ENCODE peak calls at places on chromosomes 6 and 20, in five cellular contexts. H is uterus; G is prostate gland; Y is CD8-positive, alpha-beta T cell; A is neural progenitor cell. C is an unnamed sample. For H3K36me3, the result is how much of the 10 kb centered on the place peaks cover.

GRCh38 chr6:139549561-139550070 is 175.2 kb upstream of the CITED2 start:
- DNase-seq in H (no peak), G (no peak), Y (no peak), A (no peak), C (no peak)

GRCh38 chr6:144379356-144379755 is 94.2 kb downstream of the UTRN start:
- DNase-seq in H (no peak), G (no peak), Y (no peak), A (no peak), C (no peak)

GRCh38 chr6:152323376-152323775 is 313.8 kb downstream of the SYNE1 start:
- DNase-seq in H (no peak), G (no peak), Y (no peak), A (no peak), C (no peak)

GRCh38 chr20:32731882-32732266 is 11.4 kb downstream of the COMMD7 start:
- DNase-seq in H (no peak), G (no peak), Y (no peak), A (no peak), C (no peak)

GRCh38 chr6:13624871-13625288 is 9.7 kb downstream of the NOL7 start:
- DNase-seq in H (no peak), G (no peak), Y (no peak), A (peak), C (peak)

GRCh38 chr6:5086294-5086890 is 1.3 kb downstream of the PPP1R3G start:
- DNase-seq in H (no peak), G (no peak), Y (no peak), A (peak), C (no peak)

GRCh38 chr6:34696189-34696738 is 303 bp downstream of the ILRUN start:
- DNase-seq in H (no peak), G (no peak), Y (no peak), A (no peak), C (no peak)

GRCh38 chr6:33430991-33431879 is 11.4 kb downstream of the SYNGAP1 start:
- DNase-seq in H (peak), G (peak), Y (peak), A (peak), C (peak)

GRCh38 chr6:127352519-127352918 is 9.1 kb upstream of the ECHDC1 start:
- DNase-seq in H (no peak), G (no peak), Y (no peak), A (no peak), C (no peak)

GRCh38 chr6:141103246-141103645 is 1029.5 kb upstream of the GJE1 start:
- DNase-seq in H (no peak), G (no peak), Y (no peak), A (no peak), C (no peak)

GRCh38 chr6:154537486-154537885 is 27.0 kb upstream of the CNKSR3 start:
- DNase-seq in H (peak), G (no peak), Y (no peak), A (peak), C (no peak)

GRCh38 chr20:40883097-40883496 is 145.5 kb upstream of the TOP1 start:
- DNase-seq in H (no peak), G (no peak), Y (no peak), A (no peak), C (no peak)

GRCh38 chr6:35042041-35042440 is 99.1 kb downstream of the TCP11 start:
- DNase-seq in H (no peak), G (no peak), Y (no peak), A (no peak), C (no peak)

GRCh38 chr6:36209606-36210005 is 13.1 kb downstream of the BRPF3 start:
- DNase-seq in H (no peak), G (no peak), Y (no peak), A (no peak), C (no peak)

GRCh38 chr6:137423444-137424168 is 70.6 kb downstream of the OLIG3 start:
- DNase-seq in H (no peak), G (no peak), Y (no peak), A (no peak), C (peak)

GRCh38 chr20:17568972-17569471 is 853 bp upstream of the DSTN start:
- DNase-seq in H (peak), G (peak), Y (no peak), A (peak), C (peak)

GRCh38 chr20:46773680-46774079 is 64.2 kb downstream of the SLC2A10 start:
- DNase-seq in H (no peak), G (no peak), Y (no peak), A (no peak), C (no peak)

GRCh38 chr6:29505808-29506207 is 18.1 kb upstream of the MAS1L start:
- DNase-seq in H (no peak), G (no peak), Y (no peak), A (no peak), C (no peak)

GRCh38 chr6:56495654-56496053 is 147.0 kb downstream of the DST start:
- DNase-seq in H (no peak), G (no peak), Y (no peak), A (no peak), C (no peak)

GRCh38 chr6:40789143-40789764 is 202.1 kb upstream of the LRFN2 start:
- DNase-seq in H (no peak), G (no peak), Y (peak), A (no peak), C (no peak)

GRCh38 chr6:147205690-147206600 is 1.7 kb downstream of the STXBP5 start:
- DNase-seq in H (no peak), G (no peak), Y (no peak), A (peak), C (no peak)

GRCh38 chr6:108952776-108953486 is 104.7 kb downstream of the ARMC2 start:
- DNase-seq in H (no peak), G (no peak), Y (no peak), A (no peak), C (no peak)

GRCh38 chr6:148389917-148390316 is 47.3 kb downstream of the SASH1 start:
- DNase-seq in H (no peak), G (no peak), Y (no peak), A (no peak), C (no peak)

GRCh38 chr20:38472513-38473352 is at the start of gene RALGAPB:
- DNase-seq in H (peak), G (peak), Y (peak), A (peak), C (peak)

GRCh38 chr6:118288355-118289124 is 259.6 kb upstream of the PLN start:
- DNase-seq in H (no peak), G (no peak), Y (no peak), A (no peak), C (no peak)

GRCh38 chr20:50308513-50309279 is 118.1 kb downstream of the CEBPB start:
- DNase-seq in H (peak), G (peak), Y (no peak), A (peak), C (no peak)

GRCh38 chr20:20820780-20821495 is 108.5 kb upstream of the RALGAPA2 start:
- DNase-seq in H (no peak), G (no peak), Y (no peak), A (peak), C (no peak)

GRCh38 chr6:85756982-85757381 is 114.3 kb upstream of the SYNCRIP start:
- DNase-seq in H (no peak), G (no peak), Y (no peak), A (peak), C (no peak)

GRCh38 chr6:130371921-130372320 is 6.1 kb downstream of the TMEM200A start:
- DNase-seq in H (no peak), G (no peak), Y (no peak), A (no peak), C (no peak)

GRCh38 chr6:49457771-49458170 is 5.3 kb downstream of the MMUT start:
- DNase-seq in H (no peak), G (no peak), Y (no peak), A (no peak), C (no peak)

GRCh38 chr6:90368601-90369000 is 72.0 kb upstream of the BACH2 start:
- DNase-seq in H (no peak), G (no peak), Y (no peak), A (no peak), C (no peak)

GRCh38 chr6:1613631-1614447 is 4.1 kb downstream of the FOXC1 start:
- DNase-seq in H (no peak), G (no peak), Y (no peak), A (peak), C (no peak)
- H3K4me3 ChIP-seq in H (peak), G (peak), Y (no peak), A (peak), C (peak)

GRCh38 chr6:30573113-30573512 is 1.9 kb downstream of the ABCF1 start:
- DNase-seq in H (no peak), G (no peak), Y (no peak), A (no peak), C (no peak)
- H3K36me3 ChIP-seq in H (under half), G (under half), Y (under half), A (under half), C (under half)

GRCh38 chr6:73747293-73747692 is 51.3 kb downstream of the CD109 start:
- DNase-seq in H (no peak), G (no peak), Y (no peak), A (no peak), C (no peak)
- H3K4me3 ChIP-seq in H (no peak), G (no peak), Y (no peak), A (no peak), C (no peak)

GRCh38 chr20:21968486-21968885 is 263.0 kb downstream of the PAX1 start:
- DNase-seq in H (no peak), G (no peak), Y (no peak), A (no peak), C (no peak)
- H3K36me3 ChIP-seq in H (under half), G (under half), Y (under half), A (under half), C (under half)

C was measured in NT2/D1.